ENCODE peak calls at places on chromosomes 1 and 21, in nine cellular contexts. X, W, D, Z, K, Q, M, S and I are unnamed samples.

GRCh38 chr1:52364235-52364839 is 1.7 kb downstream of the CC2D1B start:
- DNase-seq in S (no peak), Q (no peak), M (no peak), D (no peak), W (no peak), X (no peak), Z (no peak), K (no peak), I (no peak)

GRCh38 chr1:202234331-202235002 is 40.9 kb downstream of the LGR6 start:
- DNase-seq in D (no peak), X (peak), Z (no peak), M (no peak), K (no peak), S (peak), Q (no peak), W (peak), I (peak)

GRCh38 chr1:205325334-205325884 is 3.9 kb upstream of the NUAK2 start:
- DNase-seq in Z (peak), K (peak), W (peak), X (peak), D (no peak), Q (peak), S (peak), M (peak), I (peak)

GRCh38 chr1:167509587-167509986 is 8.7 kb downstream of the CD247 start:
- DNase-seq in M (no peak), K (no peak), W (no peak), Z (no peak), S (no peak), Q (no peak), D (no peak), X (no peak), I (no peak)

GRCh38 chr21:15759469-15759868 is 29.7 kb downstream of the USP25 start:
- DNase-seq in S (no peak), Q (no peak), D (no peak), W (no peak), Z (no peak), M (no peak), K (no peak), X (no peak), I (no peak)

GRCh38 chr1:162475089-162475488 is 22.5 kb upstream of the UHMK1 start:
- DNase-seq in S (no peak), Q (no peak), M (no peak), W (no peak), X (no peak), Z (no peak), K (no peak), D (no peak), I (no peak)

GRCh38 chr1:245180496-245180895 is 25.7 kb downstream of the KIF26B start:
- DNase-seq in Z (no peak), Q (no peak), D (no peak), M (no peak), S (no peak), X (no peak), W (peak), K (no peak), I (no peak)

GRCh38 chr1:169681094-169681493 is 30.3 kb downstream of the SELL start:
- DNase-seq in X (no peak), W (no peak), Q (no peak), K (no peak), S (no peak), M (no peak), Z (no peak), D (no peak), I (no peak)

GRCh38 chr1:202588644-202589189 is 121.5 kb downstream of the SYT2 start:
- DNase-seq in D (no peak), M (no peak), S (no peak), Z (peak), W (no peak), Q (no peak), K (no peak), X (no peak), I (no peak)

GRCh38 chr1:38558476-38559179 is 300.9 kb downstream of the RRAGC start:
- DNase-seq in W (no peak), Q (no peak), X (no peak), Z (no peak), M (no peak), D (no peak), K (no peak), S (no peak), I (no peak)

GRCh38 chr1:1072849-1073742 is 1.0 kb downstream of the RNF223 start:
- DNase-seq in W (no peak), X (no peak), Q (no peak), K (no peak), S (no peak), M (no peak), D (no peak), Z (no peak), I (no peak)

GRCh38 chr1:95311762-95312161 is 77.8 kb downstream of the RWDD3 start:
- DNase-seq in S (no peak), M (no peak), K (no peak), D (no peak), X (no peak), W (no peak), Q (no peak), Z (no peak), I (no peak)

GRCh38 chr1:183318433-183318832 is 99.7 kb downstream of the NMNAT2 start:
- DNase-seq in D (peak), M (peak), W (peak), X (peak), Z (no peak), K (no peak), Q (peak), S (peak), I (peak)

GRCh38 chr1:68051475-68051874 is 1.0 kb upstream of the DIRAS3 start:
- DNase-seq in D (no peak), S (peak), K (no peak), W (peak), X (peak), M (peak), Q (no peak), Z (no peak), I (peak)
- TF ChIP-seq CTCF in D (peak), S (peak), K (peak), W (peak), X (peak), M (peak), Q (no peak), Z (no peak), I (peak)

GRCh38 chr1:34292472-34292871 is 115.8 kb downstream of the C1orf94 start:
- DNase-seq in D (no peak), W (no peak), X (no peak), Z (no peak), S (no peak), M (no peak), Q (no peak), K (no peak), I (no peak)
- TF ChIP-seq CTCF in D (no peak), W (no peak), X (no peak), Z (peak), S (no peak), M (no peak), Q (no peak), K (peak), I (no peak)

GRCh38 chr1:39787468-39787867 is 1.2 kb downstream of the BMP8B start:
- DNase-seq in W (no peak), Q (no peak), M (no peak), S (no peak), Z (no peak), X (no peak), K (no peak), D (no peak), I (no peak)

GRCh38 chr1:39788426-39788757 is 273 bp downstream of the BMP8B start:
- DNase-seq in S (no peak), X (no peak), Q (no peak), W (no peak), D (no peak), Z (no peak), K (no peak), M (no peak), I (no peak)

GRCh38 chr1:39791838-39792237 is 3.2 kb upstream of the BMP8B start:
- DNase-seq in Q (no peak), W (no peak), K (no peak), Z (no peak), D (no peak), X (no peak), M (no peak), S (no peak), I (no peak)

GRCh38 chr1:39789571-39790110 is 976 bp upstream of the BMP8B start:
- DNase-seq in K (no peak), D (no peak), M (no peak), S (no peak), W (no peak), Z (no peak), X (no peak), Q (no peak), I (no peak)

GRCh38 chr1:39788758-39789570 is at the start of gene BMP8B:
- DNase-seq in D (peak), Z (peak), W (no peak), M (no peak), Q (peak), S (no peak), K (peak), X (no peak), I (no peak)
- TF ChIP-seq CTCF in D (no peak), Z (no peak), W (no peak), M (no peak), Q (no peak), S (no peak), K (no peak), X (no peak), I (no peak)

DNA sequence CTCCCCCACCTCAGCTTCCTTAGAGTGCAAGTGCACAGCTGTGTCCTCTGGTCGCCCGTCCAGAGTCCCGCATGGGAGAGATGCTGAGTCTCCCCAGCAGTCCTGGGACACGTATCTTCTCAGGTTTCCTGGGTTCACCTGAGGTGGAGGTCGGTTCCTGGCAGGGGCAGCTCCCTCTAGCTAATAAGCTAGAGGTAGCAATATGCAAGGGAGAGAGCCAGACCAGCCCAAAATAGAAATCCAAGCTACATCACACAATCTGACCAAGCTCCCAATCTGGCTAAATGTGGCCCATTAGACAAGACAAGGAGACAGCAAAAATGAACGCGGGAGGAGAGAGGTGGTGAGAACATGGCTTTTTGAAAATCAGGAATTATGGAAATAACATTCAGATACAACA is 30.9 kb upstream of the CADM3 start:
- DNase-seq in S (no peak), M (no peak), X (no peak), Z (no peak), K (no peak), W (no peak), Q (no peak), D (no peak), I (no peak)
- TF ChIP-seq CTCF in S (no peak), M (no peak), X (no peak), Z (no peak), K (no peak), W (no peak), Q (no peak), D (no peak), I (no peak)

DNA sequence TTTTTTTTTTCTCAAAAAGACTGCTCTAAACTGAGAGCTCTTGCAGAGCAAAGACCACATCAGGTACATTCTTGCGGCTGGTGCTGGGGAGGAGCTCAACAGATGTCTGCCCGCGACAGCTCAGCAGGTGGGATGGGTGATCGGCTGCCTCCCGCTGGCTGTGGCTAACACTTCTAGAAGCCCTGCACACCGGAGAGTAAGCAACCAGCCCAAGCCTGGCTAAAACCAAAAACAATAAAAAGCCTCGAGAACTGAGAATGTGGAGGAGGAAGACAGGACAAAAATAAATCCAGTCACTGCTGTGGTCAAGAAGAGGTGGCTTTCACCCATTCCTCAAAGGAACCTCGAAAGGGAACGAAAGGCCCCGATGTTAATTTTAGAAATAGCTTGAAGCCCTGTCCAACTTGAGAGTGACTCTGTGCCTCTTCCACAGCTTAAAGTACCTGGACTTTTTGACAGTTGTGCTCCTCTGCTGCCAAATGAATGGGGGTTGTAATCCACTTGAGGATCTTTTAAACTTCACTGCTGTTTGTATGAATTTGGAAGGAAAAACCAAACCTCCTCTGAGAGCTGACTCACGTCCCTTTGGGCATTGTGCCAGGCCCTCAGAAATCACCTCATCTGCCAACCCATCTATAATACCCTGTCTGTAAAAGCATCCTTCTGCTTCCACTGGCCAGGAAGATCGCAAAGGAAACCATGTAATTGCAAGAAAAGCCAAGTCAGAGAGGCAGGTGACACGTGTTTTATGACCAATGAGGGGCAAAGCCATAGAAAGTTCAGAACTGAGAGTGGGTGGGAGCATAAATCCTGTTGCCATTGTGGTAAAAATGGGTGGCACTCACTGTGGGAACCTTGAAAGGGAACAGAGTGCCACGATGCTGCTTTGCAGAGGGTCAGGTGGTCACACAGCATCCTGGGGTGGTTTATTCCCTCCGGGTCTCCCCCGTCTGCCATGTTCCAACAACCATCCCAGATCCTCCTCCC is 78.5 kb downstream of the KCNN3 start:
- DNase-seq in Z (peak), K (no peak), Q (peak), M (peak), S (peak), D (no peak), W (peak), X (peak), I (no peak)
- TF ChIP-seq CTCF in Z (peak), K (no peak), Q (no peak), M (no peak), S (no peak), D (no peak), W (no peak), X (no peak), I (no peak)